ENCODE peak calls at places on chromosomes 12 and 14, in nine cellular contexts. One of them, this sample, is unnamed.
A peak's percentile ranks its signal among the peaks of the same experiment; 100 is the strongest.

GRCh38 chr12:21828111-21828775 is 53.7 kb upstream of the KCNJ8 start:
- DNase-seq in body of pancreas: peak; percentile 18
- DNase-seq in bronchial epithelial cell: no peak
- DNase-seq in A549: no peak
- DNase-seq in ovary: no peak
- DNase-seq in GM12865: no peak
- DNase-seq in chondrocyte: no peak
- DNase-seq in fibroblast of villous mesenchyme: no peak
- DNase-seq in spleen: no peak
- DNase-seq in this sample: no peak

GRCh38 chr12:55684761-55685370 is 22.8 kb downstream of the ITGA7 start:
- DNase-seq in fibroblast of villous mesenchyme: no peak
- DNase-seq in chondrocyte: no peak
- DNase-seq in bronchial epithelial cell: no peak
- DNase-seq in A549: no peak
- DNase-seq in GM12865: no peak
- DNase-seq in spleen: no peak
- DNase-seq in ovary: no peak
- DNase-seq in body of pancreas: no peak
- DNase-seq in this sample: no peak

GRCh38 chr14:72888636-72889201 is 5.2 kb downstream of the DPF3 start:
- DNase-seq in ovary: no peak
- DNase-seq in chondrocyte: no peak
- DNase-seq in spleen: no peak
- DNase-seq in body of pancreas: no peak
- DNase-seq in A549: no peak
- DNase-seq in bronchial epithelial cell: no peak
- DNase-seq in GM12865: no peak
- DNase-seq in fibroblast of villous mesenchyme: peak; percentile 22
- DNase-seq in this sample: no peak

GRCh38 chr12:104846056-104846762 is 111.9 kb downstream of the SLC41A2 start:
- DNase-seq in ovary: no peak
- DNase-seq in body of pancreas: no peak
- DNase-seq in GM12865: no peak
- DNase-seq in bronchial epithelial cell: no peak
- DNase-seq in spleen: no peak
- DNase-seq in fibroblast of villous mesenchyme: peak; percentile 4
- DNase-seq in A549: no peak
- DNase-seq in chondrocyte: no peak
- DNase-seq in this sample: no peak

GRCh38 chr12:82774666-82775065 is 88.0 kb downstream of the TMTC2 start:
- DNase-seq in chondrocyte: no peak
- DNase-seq in bronchial epithelial cell: no peak
- DNase-seq in GM12865: no peak
- DNase-seq in body of pancreas: no peak
- DNase-seq in A549: no peak
- DNase-seq in fibroblast of villous mesenchyme: no peak
- DNase-seq in ovary: no peak
- DNase-seq in spleen: no peak
- DNase-seq in this sample: no peak

GRCh38 chr14:53016491-53016890 is 65.6 kb upstream of the FERMT2 start:
- DNase-seq in A549: no peak
- DNase-seq in body of pancreas: no peak
- DNase-seq in chondrocyte: no peak
- DNase-seq in spleen: no peak
- DNase-seq in ovary: no peak
- DNase-seq in bronchial epithelial cell: no peak
- DNase-seq in fibroblast of villous mesenchyme: no peak
- DNase-seq in GM12865: no peak
- DNase-seq in this sample: no peak

GRCh38 chr12:9902539-9903228 is 21.4 kb downstream of the KLRF2 start:
- DNase-seq in chondrocyte: no peak
- DNase-seq in bronchial epithelial cell: peak; percentile 64
- DNase-seq in A549: no peak
- DNase-seq in ovary: no peak
- DNase-seq in fibroblast of villous mesenchyme: no peak
- DNase-seq in GM12865: no peak
- DNase-seq in spleen: no peak
- DNase-seq in body of pancreas: no peak
- DNase-seq in this sample: no peak

GRCh38 chr14:95817271-95817670 is 59.4 kb upstream of the TUNAR start:
- DNase-seq in fibroblast of villous mesenchyme: no peak
- DNase-seq in spleen: no peak
- DNase-seq in ovary: no peak
- DNase-seq in chondrocyte: no peak
- DNase-seq in body of pancreas: no peak
- DNase-seq in A549: no peak
- DNase-seq in bronchial epithelial cell: no peak
- DNase-seq in GM12865: no peak
- DNase-seq in this sample: no peak

GRCh38 chr12:108491256-108491655 is 23.8 kb upstream of the FICD start:
- DNase-seq in spleen: no peak
- DNase-seq in chondrocyte: no peak
- DNase-seq in body of pancreas: no peak
- DNase-seq in A549: no peak
- DNase-seq in ovary: no peak
- DNase-seq in fibroblast of villous mesenchyme: no peak
- DNase-seq in GM12865: no peak
- DNase-seq in bronchial epithelial cell: no peak
- DNase-seq in this sample: no peak

GRCh38 chr12:50072198-50072907 is 12.8 kb upstream of the SMARCD1 start:
- DNase-seq in A549: no peak
- DNase-seq in fibroblast of villous mesenchyme: no peak
- DNase-seq in ovary: no peak
- DNase-seq in GM12865: no peak
- DNase-seq in bronchial epithelial cell: no peak
- DNase-seq in chondrocyte: no peak
- DNase-seq in spleen: peak; percentile 46
- DNase-seq in body of pancreas: no peak
- DNase-seq in this sample: no peak

GRCh38 chr12:121767525-121768016 is 25.9 kb downstream of the RHOF start:
- DNase-seq in ovary: no peak
- DNase-seq in spleen: no peak
- DNase-seq in fibroblast of villous mesenchyme: peak; percentile 70
- DNase-seq in GM12865: no peak
- DNase-seq in A549: no peak
- DNase-seq in chondrocyte: no peak
- DNase-seq in body of pancreas: peak; percentile 32
- DNase-seq in bronchial epithelial cell: no peak
- DNase-seq in this sample: peak; percentile 88

GRCh38 chr12:52402873-52403510 is 3.1 kb downstream of the KRT82 start:
- DNase-seq in GM12865: no peak
- DNase-seq in spleen: no peak
- DNase-seq in bronchial epithelial cell: no peak
- DNase-seq in chondrocyte: no peak
- DNase-seq in fibroblast of villous mesenchyme: no peak
- DNase-seq in A549: no peak
- DNase-seq in body of pancreas: no peak
- DNase-seq in ovary: no peak
- DNase-seq in this sample: no peak

GRCh38 chr12:91074068-91074819 is 16.4 kb upstream of the KERA start:
- DNase-seq in ovary: no peak
- DNase-seq in GM12865: no peak
- DNase-seq in chondrocyte: no peak
- DNase-seq in A549: no peak
- DNase-seq in fibroblast of villous mesenchyme: no peak
- DNase-seq in body of pancreas: no peak
- DNase-seq in bronchial epithelial cell: no peak
- DNase-seq in spleen: no peak
- DNase-seq in this sample: no peak

GRCh38 chr12:53098354-53098981 is 1.0 kb downstream of the IGFBP6 start:
- DNase-seq in fibroblast of villous mesenchyme: peak; percentile 64
- DNase-seq in A549: peak; percentile 74
- DNase-seq in spleen: no peak
- DNase-seq in ovary: peak; percentile 79
- DNase-seq in body of pancreas: no peak
- DNase-seq in chondrocyte: no peak
- DNase-seq in bronchial epithelial cell: peak; percentile 79
- DNase-seq in GM12865: no peak
- DNase-seq in this sample: no peak

DNA sequence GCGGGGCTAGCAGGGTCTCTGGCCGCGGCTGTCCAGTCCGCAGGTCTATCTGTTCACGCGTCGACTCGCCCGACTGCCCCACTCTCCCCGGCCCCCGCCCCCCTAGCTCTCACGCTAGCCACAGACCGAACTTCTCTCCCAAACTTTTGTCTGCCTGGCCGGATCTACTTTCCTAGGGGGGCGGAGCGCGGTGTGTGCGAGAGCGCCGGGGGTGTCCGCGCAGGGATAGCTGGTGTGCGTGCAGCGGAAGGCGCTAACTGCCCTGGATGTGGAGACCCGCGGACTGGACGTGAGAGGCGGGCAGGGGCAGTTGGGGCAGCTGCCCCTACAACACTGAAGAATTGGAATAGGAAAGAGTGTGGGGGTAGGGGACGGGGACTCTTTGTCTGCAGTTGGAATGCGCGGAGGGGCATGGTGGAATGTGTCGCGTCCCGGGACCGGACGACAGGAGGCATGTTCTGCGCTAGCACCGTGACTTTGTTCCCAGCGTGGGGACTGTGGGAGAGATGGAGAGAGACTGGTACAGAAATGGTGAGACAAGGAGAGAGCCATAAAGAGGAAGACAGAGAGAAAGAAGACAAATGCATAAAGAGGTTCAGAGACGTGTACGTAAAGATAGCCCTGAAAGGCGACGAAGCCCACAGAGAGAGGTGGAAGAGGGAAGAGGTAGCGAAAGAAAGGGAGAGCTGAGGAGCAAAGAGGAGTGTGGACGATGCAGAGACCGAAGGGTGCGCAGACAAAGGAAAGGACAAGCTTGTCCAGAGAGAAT is at the start of gene AJUBA:
- DNase-seq in bronchial epithelial cell: peak; percentile 72
- DNase-seq in spleen: peak; percentile 93
- DNase-seq in ovary: peak; percentile 92
- DNase-seq in fibroblast of villous mesenchyme: peak; percentile 95
- DNase-seq in chondrocyte: peak; percentile 96
- DNase-seq in body of pancreas: peak; percentile 87
- DNase-seq in A549: peak; percentile 95
- DNase-seq in GM12865: peak; percentile 87
- DNase-seq in this sample: peak; percentile 71
- TF ChIP-seq CTCF in bronchial epithelial cell: peak; percentile 6
- TF ChIP-seq CTCF in spleen: no peak
- TF ChIP-seq CTCF in ovary: no peak
- TF ChIP-seq CTCF in fibroblast of villous mesenchyme: peak; percentile 2
- TF ChIP-seq CTCF in chondrocyte: no peak
- TF ChIP-seq CTCF in body of pancreas: peak; percentile 23
- TF ChIP-seq CTCF in A549: no peak
- TF ChIP-seq CTCF in GM12865: peak; percentile 3
- TF ChIP-seq CTCF in this sample: no peak

DNA sequence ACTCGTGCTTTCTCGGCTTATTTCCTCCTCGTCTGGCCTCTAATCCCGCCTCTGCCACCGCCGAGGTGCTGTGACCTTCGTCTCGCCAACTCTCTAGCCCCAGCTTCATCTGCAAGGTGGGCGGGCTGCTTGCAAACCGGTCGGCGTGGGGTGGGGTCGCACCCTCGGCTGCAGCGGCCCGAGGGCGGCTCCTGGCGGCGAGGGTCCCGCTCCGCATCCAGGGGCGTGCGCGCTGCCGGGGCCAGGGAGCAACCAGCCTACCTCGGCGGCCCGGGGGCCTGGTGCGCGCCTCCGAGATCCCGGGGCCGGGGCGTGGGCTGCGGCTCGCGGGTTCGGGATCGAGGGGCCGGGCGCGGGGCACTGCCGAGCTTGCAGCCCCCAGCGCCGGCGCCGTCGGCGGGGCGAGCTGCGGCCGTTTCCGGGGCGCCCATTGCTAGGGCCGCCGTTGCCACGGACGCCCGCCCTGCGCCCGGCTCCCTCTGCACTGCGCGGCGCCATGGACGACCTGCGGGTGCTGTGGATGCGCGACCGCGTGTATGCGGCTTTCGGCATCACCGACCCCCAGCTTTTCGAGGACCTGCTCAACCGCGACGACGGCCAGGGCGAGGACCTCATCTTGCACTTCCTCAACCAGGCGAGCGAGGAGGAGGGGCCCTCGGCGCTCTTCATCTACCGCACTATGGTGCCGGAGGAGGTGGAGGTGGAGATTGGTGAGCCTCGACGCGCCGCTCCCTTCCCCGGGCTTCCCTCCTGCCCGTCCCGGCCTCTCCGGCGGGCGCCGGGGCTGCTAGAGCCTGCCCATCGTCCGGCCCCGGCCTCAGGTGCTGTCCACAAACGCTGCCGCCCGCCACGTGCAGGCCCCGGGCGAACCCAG is at the start of gene DNAH10:
- DNase-seq in spleen: peak; percentile 87
- DNase-seq in GM12865: peak; percentile 62
- DNase-seq in A549: no peak
- DNase-seq in fibroblast of villous mesenchyme: peak; percentile 13
- DNase-seq in ovary: no peak
- DNase-seq in body of pancreas: no peak
- DNase-seq in bronchial epithelial cell: no peak
- DNase-seq in chondrocyte: no peak
- DNase-seq in this sample: peak; percentile 86
- TF ChIP-seq CTCF in spleen: no peak
- TF ChIP-seq CTCF in GM12865: peak; percentile 36
- TF ChIP-seq CTCF in A549: no peak
- TF ChIP-seq CTCF in fibroblast of villous mesenchyme: peak; percentile 49
- TF ChIP-seq CTCF in ovary: no peak
- TF ChIP-seq CTCF in body of pancreas: no peak
- TF ChIP-seq CTCF in bronchial epithelial cell: peak; percentile 23
- TF ChIP-seq CTCF in chondrocyte: peak; percentile 81
- TF ChIP-seq CTCF in this sample: peak; percentile 52

GRCh38 chr12:7188557-7189397 is 709 bp upstream of the PEX5 start:
- DNase-seq in spleen: peak; percentile 92
- DNase-seq in body of pancreas: peak; percentile 70
- DNase-seq in A549: peak; percentile 86
- DNase-seq in bronchial epithelial cell: peak; percentile 87
- DNase-seq in ovary: peak; percentile 67
- DNase-seq in GM12865: peak; percentile 62
- DNase-seq in fibroblast of villous mesenchyme: peak; percentile 67
- DNase-seq in chondrocyte: no peak
- DNase-seq in this sample: peak; percentile 88
- TF ChIP-seq CTCF in spleen: peak; percentile 54
- TF ChIP-seq CTCF in body of pancreas: peak; percentile 59
- TF ChIP-seq CTCF in A549: peak; percentile 58
- TF ChIP-seq CTCF in bronchial epithelial cell: peak; percentile 90
- TF ChIP-seq CTCF in ovary: no peak
- TF ChIP-seq CTCF in GM12865: peak; percentile 73
- TF ChIP-seq CTCF in fibroblast of villous mesenchyme: peak; percentile 69
- TF ChIP-seq CTCF in chondrocyte: peak; percentile 79
- TF ChIP-seq CTCF in this sample: no peak

DNA sequence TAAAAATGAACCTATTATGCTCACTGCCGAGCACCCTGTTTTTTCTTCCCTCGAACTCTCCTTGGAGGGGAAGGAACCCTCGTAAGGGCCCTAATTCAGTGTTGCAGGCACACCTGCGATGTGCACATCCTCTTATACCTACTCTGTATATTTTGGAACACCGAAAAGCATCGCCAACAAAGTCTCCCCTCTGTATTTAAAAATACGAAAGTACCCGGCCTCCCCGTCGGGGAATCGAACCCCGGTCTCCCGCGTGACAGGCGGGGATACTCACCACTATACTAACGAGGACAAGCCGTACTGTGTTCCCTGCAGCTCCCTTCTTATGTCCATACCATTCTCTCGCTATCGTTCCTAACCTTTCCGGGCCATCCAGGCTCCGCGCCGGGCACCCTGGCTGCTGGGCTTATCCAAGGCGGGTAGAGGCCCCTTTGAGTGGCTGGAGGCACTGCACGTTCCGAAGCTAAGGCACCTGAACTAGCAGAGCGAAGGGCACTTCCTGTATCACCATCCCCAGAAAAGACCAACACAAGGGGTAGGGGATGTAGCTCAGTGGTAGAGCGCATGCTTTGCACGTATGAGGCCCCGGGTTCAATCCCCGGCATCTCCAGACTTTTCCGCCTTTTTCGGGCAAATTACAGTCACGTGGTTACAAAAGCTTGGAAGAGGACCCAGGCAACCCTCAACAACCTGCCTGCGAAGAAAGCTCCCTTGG is 25.1 kb upstream of the UBC start:
- DNase-seq in A549: peak; percentile 97
- DNase-seq in ovary: peak; percentile 93
- DNase-seq in spleen: peak; percentile 93
- DNase-seq in fibroblast of villous mesenchyme: peak; percentile 96
- DNase-seq in chondrocyte: peak; percentile 93
- DNase-seq in GM12865: peak; percentile 95
- DNase-seq in body of pancreas: peak; percentile 91
- DNase-seq in bronchial epithelial cell: peak; percentile 85
- DNase-seq in this sample: peak; percentile 89
- TF ChIP-seq CTCF in A549: no peak
- TF ChIP-seq CTCF in ovary: peak; percentile 26
- TF ChIP-seq CTCF in spleen: no peak
- TF ChIP-seq CTCF in fibroblast of villous mesenchyme: no peak
- TF ChIP-seq CTCF in chondrocyte: peak; percentile 57
- TF ChIP-seq CTCF in GM12865: no peak
- TF ChIP-seq CTCF in body of pancreas: no peak
- TF ChIP-seq CTCF in bronchial epithelial cell: no peak
- TF ChIP-seq CTCF in this sample: peak; percentile 8

This sample was measured in glutamatergic neuron.